ENCODE peak calls at places on chromosome 1, in four cellular contexts. N is A549, H is left ventricle myocardium inferior, U is tibial nerve. M is an unnamed sample.

GRCh38 chr1:71490432-71490831 is 409.6 kb upstream of the ZRANB2 start:
- DNase-seq in N (peak; percentile 18), H (no peak), U (no peak), M (no peak)

GRCh38 chr1:38586993-38587646 is 272.5 kb downstream of the RRAGC start:
- DNase-seq in N (peak; percentile 30), H (peak; percentile 23), U (no peak), M (no peak)

GRCh38 chr1:169538998-169539871 is 47.0 kb downstream of the F5 start:
- DNase-seq in N (peak; percentile 53), H (no peak), U (no peak), M (no peak)

GRCh38 chr1:161439280-161440232 is 65.7 kb upstream of the FCGR2A start:
- DNase-seq in N (peak; percentile 54), H (no peak), U (no peak), M (no peak)

GRCh38 chr1:53947172-53947835 is 1.2 kb downstream of the LRRC42 start:
- DNase-seq in N (no peak), H (no peak), U (no peak), M (no peak)

GRCh38 chr1:87155180-87155579 is 173.5 kb upstream of the LMO4 start:
- DNase-seq in N (no peak), H (no peak), U (no peak), M (no peak)

GRCh38 chr1:225918280-225918679 is 5.8 kb downstream of the PYCR2 start:
- DNase-seq in N (no peak), H (no peak), U (no peak), M (no peak)

GRCh38 chr1:57553666-57554065 is 129.8 kb upstream of the DAB1 start:
- DNase-seq in N (no peak), H (no peak), U (no peak), M (no peak)

GRCh38 chr1:218361298-218362065 is 16.3 kb downstream of the TGFB2 start:
- DNase-seq in N (peak; percentile 77), H (no peak), U (no peak), M (no peak)

GRCh38 chr1:84412316-84412942 is 14.1 kb downstream of the DNASE2B start:
- DNase-seq in N (no peak), H (no peak), U (no peak), M (no peak)

GRCh38 chr1:61132176-61133047 is 50.1 kb downstream of the NFIA start:
- DNase-seq in N (peak; percentile 46), H (no peak), U (no peak), M (no peak)

GRCh38 chr1:84869750-84870149 is 23.3 kb downstream of the LPAR3 start:
- DNase-seq in N (no peak), H (no peak), U (no peak), M (no peak)

GRCh38 chr1:223712856-223713494 is 636 bp downstream of the CAPN2 start:
- DNase-seq in N (no peak), H (peak; percentile 47), U (peak; percentile 21), M (no peak)

GRCh38 chr1:2981981-2982614 is 39.2 kb upstream of the ACTRT2 start:
- DNase-seq in N (no peak), H (peak; percentile 6), U (no peak), M (no peak)

GRCh38 chr1:58764294-58764978 is 19.4 kb downstream of the JUN start:
- DNase-seq in N (no peak), H (no peak), U (no peak), M (no peak)

GRCh38 chr1:161913482-161914140 is 110.1 kb downstream of the OLFML2B start:
- DNase-seq in N (peak; percentile 16), H (no peak), U (no peak), M (no peak)

GRCh38 chr1:3570081-3570986 is 41.0 kb downstream of the MEGF6 start:
- DNase-seq in N (no peak), H (no peak), U (no peak), M (no peak)

GRCh38 chr1:17498214-17498613 is 41.3 kb upstream of the ARHGEF10L start:
- DNase-seq in N (no peak), H (no peak), U (no peak), M (no peak)

GRCh38 chr1:162070094-162070748 is 730 bp downstream of the NOS1AP start:
- DNase-seq in N (no peak), H (peak; percentile 18), U (no peak), M (no peak)

GRCh38 chr1:153238536-153238935 is 21.0 kb upstream of the LORICRIN start:
- DNase-seq in N (peak; percentile 14), H (no peak), U (no peak), M (no peak)

GRCh38 chr1:246199086-246199485 is 308.0 kb downstream of the SMYD3 start:
- DNase-seq in N (no peak), H (no peak), U (no peak), M (no peak)

GRCh38 chr1:46622341-46622740 is 5.7 kb upstream of the MOB3C start:
- DNase-seq in N (peak; percentile 43), H (no peak), U (no peak), M (no peak)

GRCh38 chr1:3105167-3105863 is 36.3 kb downstream of the PRDM16 start:
- DNase-seq in N (no peak), H (no peak), U (no peak), M (no peak)

GRCh38 chr1:73854527-73854926 is 343.4 kb downstream of the LRRIQ3 start:
- DNase-seq in N (no peak), H (no peak), U (no peak), M (no peak)

GRCh38 chr1:246454655-246455054 is 52.4 kb downstream of the SMYD3 start:
- DNase-seq in N (no peak), H (no peak), U (no peak), M (no peak)

GRCh38 chr1:162168261-162168660 is 98.8 kb downstream of the NOS1AP start:
- DNase-seq in N (no peak), H (no peak), U (peak; percentile 37), M (no peak)

GRCh38 chr1:55062801-55063561 is 23.6 kb downstream of the PCSK9 start:
- DNase-seq in N (no peak), H (no peak), U (no peak), M (no peak)

GRCh38 chr1:55064861-55065263 is 25.5 kb downstream of the PCSK9 start:
- DNase-seq in N (peak; percentile 42), H (peak; percentile 71), U (no peak), M (no peak)

GRCh38 chr1:55065649-55066048 is 26.3 kb downstream of the PCSK9 start:
- DNase-seq in N (no peak), H (no peak), U (no peak), M (no peak)

GRCh38 chr1:55063562-55063942 is 24.2 kb downstream of the PCSK9 start:
- DNase-seq in N (no peak), H (no peak), U (no peak), M (no peak)

GRCh38 chr1:55064071-55064581 is 24.8 kb downstream of the PCSK9 start:
- DNase-seq in N (no peak), H (no peak), U (no peak), M (no peak)
- TF ChIP-seq CTCF in N (no peak), H (no peak), U (no peak), M (no peak)

GRCh38 chr1:6960291-6960758 is 175.1 kb downstream of the CAMTA1 start:
- DNase-seq in N (no peak), H (no peak), U (peak; percentile 8), M (no peak)
- H3K27ac ChIP-seq in N (no peak overlapping the region), H (peak overlapping the region; percentile 60), U (no peak overlapping the region), M (no peak overlapping the region)

GRCh38 chr1:228090613-228091081 is 8.1 kb downstream of the ARF1 start:
- DNase-seq in N (no peak), H (no peak), U (no peak), M (no peak)

GRCh38 chr1:228089520-228090380 is 7.2 kb downstream of the ARF1 start:
- DNase-seq in N (no peak), H (peak; percentile 8), U (no peak), M (no peak)

GRCh38 chr1:228091084-228091483 is 8.6 kb downstream of the ARF1 start:
- DNase-seq in N (no peak), H (no peak), U (no peak), M (no peak)

GRCh38 chr1:228087771-228088251 is 5.3 kb downstream of the ARF1 start:
- DNase-seq in N (no peak), H (peak; percentile 26), U (no peak), M (no peak)

DNA sequence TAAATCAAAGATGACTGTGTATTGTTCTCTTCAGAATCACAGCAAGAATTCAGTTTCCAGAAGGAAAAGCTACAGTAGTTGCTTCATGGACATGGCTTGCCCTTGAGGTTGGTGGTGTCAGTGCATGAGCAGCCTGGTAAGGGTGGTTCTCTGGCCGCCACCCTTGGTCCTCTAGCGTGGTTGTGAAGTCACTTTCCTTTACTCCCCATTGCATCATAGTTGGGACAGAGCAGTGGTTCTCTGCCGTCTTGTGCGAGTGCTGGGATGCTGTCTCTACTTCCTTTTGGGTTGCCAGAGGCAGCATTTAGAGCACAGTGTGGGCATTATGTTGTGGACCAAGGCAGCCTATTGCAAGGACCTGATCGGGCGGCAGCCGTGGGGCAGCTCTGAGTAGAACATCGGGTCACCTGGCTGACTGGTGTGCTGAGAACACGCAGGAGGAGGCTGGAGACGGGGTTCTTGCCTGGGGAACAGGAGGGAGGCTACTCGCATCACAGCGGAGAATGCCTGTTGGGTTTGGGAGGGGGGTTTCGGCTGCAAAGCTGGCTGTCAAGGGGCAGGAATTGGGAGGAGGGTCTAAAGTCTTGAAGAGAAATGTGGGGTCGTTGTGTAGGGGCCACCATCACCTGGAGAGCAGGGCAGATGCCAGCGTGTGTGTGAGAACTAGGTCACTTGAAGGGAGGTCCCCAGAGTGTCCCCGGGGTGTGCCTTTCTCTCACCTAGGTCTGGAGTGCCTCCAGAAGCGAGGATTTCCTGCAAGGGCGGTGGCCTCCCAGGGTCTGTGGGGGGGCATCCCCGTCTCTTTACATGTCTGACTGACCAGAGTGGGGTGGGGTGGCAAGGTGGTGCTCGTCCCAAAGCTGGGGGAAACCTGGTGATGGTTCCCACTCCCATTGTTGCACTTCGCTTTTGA is 6.3 kb downstream of the ARF1 start:
- DNase-seq in N (no peak), H (peak; percentile 19), U (no peak), M (no peak)
- H3K4me1 ChIP-seq in N (peaks cover 65% of the 10 kb centered on the region), H (peaks cover 100% of the 10 kb centered on the region), U (peaks cover 81% of the 10 kb centered on the region), M (peaks cover 70% of the 10 kb centered on the region)

GRCh38 chr1:26690576-26691031 is 5.2 kb upstream of the ARID1A start:
- DNase-seq in N (peak; percentile 41), H (no peak), U (no peak), M (no peak)

GRCh38 chr1:26692793-26693490 is 2.9 kb upstream of the ARID1A start:
- DNase-seq in N (peak; percentile 98), H (peak; percentile 93), U (peak; percentile 96), M (peak; percentile 87)

GRCh38 chr1:26693557-26694184 is 2.1 kb upstream of the ARID1A start:
- DNase-seq in N (no peak), H (no peak), U (no peak), M (no peak)

GRCh38 chr1:26694185-26694572 is 1.6 kb upstream of the ARID1A start:
- DNase-seq in N (no peak), H (no peak), U (no peak), M (no peak)

DNA sequence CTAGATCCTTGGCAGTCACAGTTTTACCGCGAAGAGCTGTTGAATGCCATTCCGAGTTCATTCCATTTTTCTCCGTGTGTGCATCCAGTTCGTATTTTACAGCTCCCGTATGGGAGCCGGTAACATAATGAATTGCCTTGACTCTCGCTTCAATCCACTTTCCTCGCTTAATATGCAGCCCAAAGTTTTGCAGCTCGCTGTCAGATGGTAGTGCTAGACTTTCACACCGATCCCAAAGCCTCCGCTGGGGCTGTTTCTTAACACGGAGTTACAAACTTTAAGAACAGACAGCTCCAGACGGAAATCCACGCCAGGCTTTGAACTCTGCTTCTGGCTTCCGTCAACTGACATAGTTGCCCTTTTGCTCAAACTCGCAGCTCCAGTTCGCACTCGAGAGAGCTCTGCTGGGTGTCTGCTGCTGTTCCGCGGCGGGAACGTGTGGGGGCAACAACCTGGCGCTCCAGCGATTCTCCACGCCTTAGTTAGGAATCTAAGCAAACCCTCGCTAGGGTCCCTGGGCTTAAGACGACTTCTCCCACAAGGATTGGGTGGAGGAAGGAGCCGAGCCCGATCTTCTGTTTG is 3.5 kb upstream of the ARID1A start:
- DNase-seq in N (peak; percentile 91), H (peak; percentile 80), U (peak; percentile 88), M (no peak)
- TF ChIP-seq CTCF in N (peak; percentile 9), H (no peak), U (peak; percentile 8), M (peak; percentile 10)

M was measured in thoracic aorta.